ENCODE peak calls at places on chromosome 17, in four cellular contexts. B, P, A and Q are unnamed samples.

GRCh38 chr17:35291802-35292201 is 48.9 kb downstream of the SLFN5 start:
- DNase-seq in A (no peak), B (no peak), P (peak; percentile 16), Q (no peak)

GRCh38 chr17:18167421-18167820 is 16.2 kb upstream of the ALKBH5 start:
- DNase-seq in B (no peak), P (no peak), A (no peak), Q (no peak)

GRCh38 chr17:50627782-50628601 is 6.7 kb upstream of the ABCC3 start:
- DNase-seq in B (no peak), A (no peak), P (peak; percentile 48), Q (no peak)

GRCh38 chr17:38444151-38444550 is 15.9 kb downstream of the ARHGAP23 start:
- DNase-seq in B (peak; percentile 69), A (no peak), P (peak; percentile 69), Q (no peak)

GRCh38 chr17:4199818-4200402 is 56.9 kb downstream of the CYB5D2 start:
- DNase-seq in A (no peak), B (no peak), P (peak; percentile 39), Q (peak; percentile 36)

GRCh38 chr17:871731-872517 is 89.8 kb downstream of the MRM3 start:
- DNase-seq in B (no peak), P (no peak), A (no peak), Q (no peak)

GRCh38 chr17:38751803-38752118 is 780 bp upstream of the PSMB3 start:
- DNase-seq in B (peak; percentile 79), P (peak; percentile 84), A (peak; percentile 65), Q (peak; percentile 60)

GRCh38 chr17:82333279-82334171 is at the start of gene SECTM1:
- DNase-seq in A (no peak), B (no peak), P (peak; percentile 51), Q (no peak)

GRCh38 chr17:194844-195602 is 13.6 kb upstream of the DOC2B start:
- DNase-seq in B (no peak), A (no peak), P (no peak), Q (no peak)

GRCh38 chr17:43212641-43213490 is 1.2 kb downstream of the TMEM106A start:
- DNase-seq in A (no peak), B (peak; percentile 47), P (no peak), Q (no peak)

GRCh38 chr17:1720856-1721386 is 3.6 kb upstream of the WDR81 start:
- DNase-seq in A (no peak), B (peak; percentile 56), P (peak; percentile 62), Q (no peak)

GRCh38 chr17:22435231-22435974 is 743.1 kb downstream of the KCNJ18 start:
- DNase-seq in B (no peak), P (no peak), A (no peak), Q (no peak)

GRCh38 chr17:77867976-77868713 is 90.4 kb upstream of the TNRC6C start:
- DNase-seq in A (no peak), B (no peak), P (no peak), Q (no peak)

GRCh38 chr17:80925668-80926067 is 66.0 kb upstream of the CHMP6 start:
- DNase-seq in A (no peak), P (no peak), B (no peak), Q (no peak)

GRCh38 chr17:79918581-79919163 is 79.4 kb upstream of the CBX4 start:
- DNase-seq in P (peak; percentile 19), B (no peak), A (no peak), Q (no peak)

GRCh38 chr17:46943511-46944393 is 20.8 kb downstream of the GOSR2 start:
- DNase-seq in A (no peak), B (no peak), P (peak; percentile 40), Q (no peak)
- H3K4me3 ChIP-seq in A (no peak overlapping the region), B (no peak overlapping the region), P (no peak overlapping the region), Q (no peak overlapping the region)

GRCh38 chr17:67679721-67680120 is 38.0 kb upstream of the NOL11 start:
- DNase-seq in P (no peak), A (no peak), B (no peak), Q (no peak)

GRCh38 chr17:67680445-67681224 is 37.1 kb upstream of the NOL11 start:
- DNase-seq in B (no peak), P (no peak), A (no peak), Q (no peak)

GRCh38 chr17:67682196-67682595 is 35.5 kb upstream of the NOL11 start:
- DNase-seq in B (no peak), P (no peak), A (no peak), Q (no peak)

GRCh38 chr17:67675481-67675880 is 42.3 kb upstream of the NOL11 start:
- DNase-seq in A (no peak), B (no peak), P (no peak), Q (no peak)

GRCh38 chr17:67679225-67679624 is 38.5 kb upstream of the NOL11 start:
- DNase-seq in A (no peak), B (no peak), P (no peak), Q (no peak)
- TF ChIP-seq CTCF in A (no peak), B (no peak), P (no peak), Q (no peak)

GRCh38 chr17:30380643-30381419 is 2.1 kb downstream of the CPD start:
- DNase-seq in A (no peak), P (no peak), B (no peak), Q (no peak)
- H3K4me3 ChIP-seq in A (peak overlapping the region; percentile 59), P (peak overlapping the region; percentile 89), B (peak overlapping the region; percentile 94), Q (peak overlapping the region; percentile 65)

GRCh38 chr17:62692721-62693431 is 65.4 kb downstream of the MRC2 start:
- DNase-seq in P (peak; percentile 50), B (no peak), A (no peak), Q (no peak)
- TF ChIP-seq CTCF in P (peak; percentile 72), B (no peak), A (peak; percentile 51), Q (peak; percentile 59)

DNA sequence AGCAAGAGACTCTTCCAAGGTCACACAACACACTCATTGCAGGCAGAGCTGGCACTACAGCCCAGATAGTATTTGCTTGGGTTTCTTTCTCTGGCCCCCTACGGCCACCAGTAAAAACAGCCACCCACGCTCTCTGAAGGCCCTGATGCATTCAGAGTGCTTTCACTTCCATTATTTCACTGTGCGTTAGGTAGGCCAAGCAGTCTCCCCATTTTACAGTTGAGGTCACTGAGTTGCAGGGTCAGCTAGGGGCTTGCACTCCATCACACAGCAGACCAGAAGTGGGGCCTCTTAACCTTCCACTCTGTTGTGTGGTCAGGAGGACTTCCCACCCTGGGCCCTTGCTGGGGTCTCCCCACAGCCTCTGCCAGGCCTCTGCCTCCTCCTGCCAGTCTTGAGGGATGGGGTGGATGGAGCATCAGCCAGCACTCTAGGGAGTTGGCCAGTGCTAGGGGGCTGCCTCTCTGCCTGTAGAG is 2.5 kb downstream of the TBX21 start:
- DNase-seq in B (no peak), P (no peak), A (no peak), Q (no peak)
- H3K4me3 ChIP-seq in B (no peak overlapping the region), P (no peak overlapping the region), A (no peak overlapping the region), Q (no peak overlapping the region)

GRCh38 chr17:36703860-36704266 is 102.5 kb downstream of the MRM1 start:
- DNase-seq in P (peak; percentile 15), B (peak; percentile 33), A (no peak), Q (no peak)
- TF ChIP-seq CTCF in P (no peak), B (no peak), A (no peak), Q (no peak)

GRCh38 chr17:76536511-76537287 is 810 bp downstream of the CYGB start:
- DNase-seq in B (no peak), P (no peak), A (no peak), Q (no peak)

GRCh38 chr17:76537288-76537577 is 276 bp downstream of the CYGB start:
- DNase-seq in B (no peak), P (no peak), A (no peak), Q (no peak)

GRCh38 chr17:76538941-76539340 is 903 bp upstream of the PRCD start:
- DNase-seq in B (no peak), P (no peak), A (no peak), Q (no peak)

GRCh38 chr17:76538281-76538931 is 897 bp upstream of the CYGB start:
- DNase-seq in A (no peak), B (no peak), P (no peak), Q (no peak)

GRCh38 chr17:76537578-76538280 is at the start of gene CYGB:
- DNase-seq in B (no peak), P (no peak), A (no peak), Q (no peak)
- H3K4me3 ChIP-seq in B (peak within 1 kb of the TSS; percentile 32), P (no peak within 1 kb of the TSS), A (peak within 1 kb of the TSS; percentile 38), Q (peak within 1 kb of the TSS; percentile 35)